ENCODE peak calls at places on chromosomes 16 and 17, in seven cellular contexts. E is keratinocyte, J is Peyer's patch, L is foreskin keratinocyte, C is esophagus squamous epithelium, Y is GM23338, H is GM23248. W is an unnamed sample.
A peak's percentile ranks its signal among the peaks of the same experiment; 100 is the strongest.

GRCh38 chr17:49783051-49783715 is 5.3 kb upstream of the KAT7 start:
- DNase-seq in C (no peak), Y (no peak), E (no peak), L (no peak), H (no peak), J (no peak), W (no peak)

GRCh38 chr16:89084411-89084810 is 9.2 kb upstream of the ACSF3 start:
- DNase-seq in E (no peak), J (peak; percentile 89), C (no peak), Y (no peak), H (peak; percentile 9), L (no peak), W (no peak)

GRCh38 chr17:9729735-9730420 is 61.5 kb downstream of the DHRS7C start:
- DNase-seq in L (peak; percentile 80), E (peak; percentile 26), Y (no peak), H (peak; percentile 14), J (no peak), C (no peak), W (peak; percentile 49)

GRCh38 chr16:56257666-56258359 is 66.5 kb downstream of the GNAO1 start:
- DNase-seq in E (no peak), J (no peak), H (no peak), Y (no peak), C (no peak), L (no peak), W (no peak)

GRCh38 chr16:66618588-66618987 is 14.1 kb downstream of the CMTM3 start:
- DNase-seq in Y (no peak), E (peak; percentile 88), L (peak; percentile 84), J (no peak), H (peak; percentile 98), C (no peak), W (peak; percentile 83)

GRCh38 chr17:72254808-72255449 is 134.1 kb downstream of the SOX9 start:
- DNase-seq in C (no peak), J (no peak), E (peak; percentile 5), L (peak; percentile 36), H (peak; percentile 14), Y (no peak), W (no peak)

GRCh38 chr17:2025220-2025621 is at the start of gene RTN4RL1:
- DNase-seq in L (peak; percentile 64), J (peak; percentile 79), H (peak; percentile 62), Y (peak; percentile 72), C (no peak), E (no peak), W (peak; percentile 53)

GRCh38 chr16:78298986-78299385 is 199.5 kb downstream of the WWOX start:
- DNase-seq in L (no peak), E (no peak), C (no peak), J (no peak), Y (no peak), H (no peak), W (no peak)

GRCh38 chr17:29848737-29849136 is 81.3 kb downstream of the SSH2 start:
- DNase-seq in H (no peak), L (no peak), J (no peak), C (no peak), E (no peak), Y (no peak), W (no peak)

GRCh38 chr16:23801387-23801786 is 34.4 kb upstream of the PRKCB start:
- DNase-seq in Y (peak; percentile 87), H (peak; percentile 82), J (peak; percentile 94), E (no peak), C (no peak), L (no peak), W (no peak)

GRCh38 chr17:45229681-45230409 is 8.2 kb downstream of the FMNL1 start:
- DNase-seq in H (peak; percentile 27), L (no peak), E (no peak), C (no peak), Y (no peak), J (no peak), W (no peak)

GRCh38 chr16:19696312-19696711 is 21.7 kb downstream of the KNOP1 start:
- DNase-seq in J (peak; percentile 89), H (peak; percentile 88), Y (no peak), E (no peak), L (peak; percentile 58), C (peak; percentile 4), W (peak; percentile 41)

GRCh38 chr17:17076066-17076465 is 33.8 kb downstream of the MPRIP start:
- DNase-seq in L (no peak), E (no peak), C (no peak), Y (no peak), H (no peak), J (peak; percentile 11), W (no peak)
- H3K27ac ChIP-seq in L (no peak overlapping the region), E (no peak overlapping the region), C (peak overlapping the region; percentile 58), Y (no peak overlapping the region), H (peak overlapping the region; percentile 79), J (no peak overlapping the region), W (peak overlapping the region; percentile 51)

DNA sequence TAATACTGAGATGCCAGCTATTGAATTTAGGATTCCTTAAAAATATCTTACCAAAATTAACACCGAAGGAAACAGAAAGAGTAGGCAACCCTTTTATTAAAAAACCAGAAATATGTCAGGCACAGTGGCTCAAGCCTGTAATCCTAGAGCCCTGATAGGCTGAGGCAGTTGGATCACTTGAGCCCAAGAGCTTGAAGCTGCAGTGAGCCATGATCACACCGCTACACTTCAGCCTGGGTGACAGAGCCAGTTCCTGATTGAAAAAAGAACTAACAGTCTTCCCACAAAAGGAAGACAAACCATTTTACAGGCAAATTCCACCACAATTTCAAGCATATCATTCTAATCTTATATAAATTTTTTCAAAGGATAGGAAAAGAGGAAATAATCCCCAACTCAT is 15.6 kb downstream of the SLFN12 start:
- DNase-seq in Y (no peak), C (no peak), J (no peak), E (no peak), L (no peak), H (no peak), W (no peak)
- H3K27ac ChIP-seq in Y (no peak overlapping the region), C (no peak overlapping the region), J (no peak overlapping the region), E (no peak overlapping the region), L (no peak overlapping the region), H (no peak overlapping the region), W (no peak overlapping the region)

GRCh38 chr16:84810518-84811273 is 9.1 kb upstream of the CRISPLD2 start:
- DNase-seq in C (no peak), H (peak; percentile 81), E (no peak), J (no peak), Y (no peak), L (no peak), W (no peak)
- H3K27ac ChIP-seq in C (peak overlapping the region; percentile 70), H (peak overlapping the region; percentile 24), E (no peak overlapping the region), J (peak overlapping the region; percentile 38), Y (no peak overlapping the region), L (no peak overlapping the region), W (no peak overlapping the region)

GRCh38 chr17:41998497-41998896 is 18.7 kb downstream of the DNAJC7 start:
- DNase-seq in L (no peak), C (no peak), E (no peak), H (no peak), J (no peak), Y (no peak), W (no peak)

GRCh38 chr17:42002792-42003301 is 14.4 kb downstream of the DNAJC7 start:
- DNase-seq in Y (no peak), J (no peak), C (no peak), E (no peak), H (peak; percentile 48), L (no peak), W (no peak)

GRCh38 chr17:42002175-42002791 is 15.0 kb downstream of the DNAJC7 start:
- DNase-seq in L (no peak), J (no peak), E (no peak), Y (no peak), H (no peak), C (no peak), W (no peak)

GRCh38 chr17:42000399-42001076 is 16.7 kb downstream of the DNAJC7 start:
- DNase-seq in H (no peak), Y (no peak), J (no peak), L (no peak), C (no peak), E (no peak), W (no peak)

DNA sequence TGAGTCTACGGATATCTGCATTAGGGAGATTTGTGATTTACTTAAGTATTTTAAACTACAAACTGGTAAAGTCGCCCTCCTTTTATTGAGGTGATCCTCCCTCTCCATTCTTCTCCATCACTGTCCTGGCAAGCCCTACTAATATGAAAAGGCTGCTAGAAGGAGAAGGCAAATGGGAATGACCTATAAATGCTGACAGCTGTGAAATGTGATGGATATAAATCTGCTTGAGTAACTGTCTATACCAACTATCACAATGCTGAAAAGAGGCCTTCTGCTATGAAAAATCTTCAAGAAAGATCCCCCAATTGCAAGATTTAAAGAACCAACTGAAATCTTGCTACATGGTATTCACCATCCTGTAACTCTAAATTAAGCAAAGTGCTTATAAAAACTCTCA is 15.5 kb downstream of the DNAJC7 start:
- DNase-seq in C (no peak), Y (no peak), J (no peak), H (no peak), E (no peak), L (no peak), W (no peak)
- H3K27ac ChIP-seq in C (no peak overlapping the region), Y (no peak overlapping the region), J (no peak overlapping the region), H (no peak overlapping the region), E (no peak overlapping the region), L (no peak overlapping the region), W (no peak overlapping the region)

GRCh38 chr17:62984801-62985200 is 18.8 kb downstream of the TANC2 start:
- DNase-seq in C (no peak), H (no peak), E (no peak), L (no peak), J (no peak), Y (no peak), W (no peak)

GRCh38 chr17:62974788-62975586 is 9.0 kb downstream of the TANC2 start:
- DNase-seq in E (no peak), J (no peak), Y (no peak), C (no peak), H (no peak), L (no peak), W (no peak)

GRCh38 chr17:62986549-62986948 is 20.5 kb downstream of the TANC2 start:
- DNase-seq in L (no peak), H (no peak), J (no peak), E (no peak), Y (no peak), C (no peak), W (no peak)

GRCh38 chr17:62981933-62982332 is 15.9 kb downstream of the TANC2 start:
- DNase-seq in E (no peak), H (peak; percentile 54), C (no peak), J (no peak), Y (peak; percentile 24), L (no peak), W (peak; percentile 58)

GRCh38 chr17:62980842-62981241 is 14.8 kb downstream of the TANC2 start:
- DNase-seq in C (no peak), L (no peak), J (no peak), Y (no peak), H (no peak), E (no peak), W (no peak)
- H3K27ac ChIP-seq in C (no peak overlapping the region), L (no peak overlapping the region), J (no peak overlapping the region), Y (no peak overlapping the region), H (no peak overlapping the region), E (no peak overlapping the region), W (peak overlapping the region; percentile 25)

GRCh38 chr17:78223061-78223460 is 8.4 kb upstream of the TMEM235 start:
- DNase-seq in E (no peak), H (no peak), L (no peak), J (no peak), C (no peak), Y (no peak), W (no peak)
- H3K27ac ChIP-seq in E (no peak overlapping the region), H (no peak overlapping the region), L (no peak overlapping the region), J (no peak overlapping the region), C (peak overlapping the region; percentile 51), Y (no peak overlapping the region), W (no peak overlapping the region)

GRCh38 chr17:50855708-50856330 is 10.3 kb downstream of the TOB1 start:
- DNase-seq in E (no peak), H (no peak), L (no peak), C (no peak), Y (no peak), J (no peak), W (no peak)
- H3K27ac ChIP-seq in E (no peak overlapping the region), H (no peak overlapping the region), L (no peak overlapping the region), C (no peak overlapping the region), Y (no peak overlapping the region), J (no peak overlapping the region), W (no peak overlapping the region)